ENCODE peak calls at places on chromosome 7, in ten cellular contexts. One of them, this sample, is unnamed.

GRCh38 chr7:74063646-74064045 is 20.0 kb upstream of the LIMK1 start:
- DNase-seq in HL-60: no peak
- DNase-seq in thoracic aorta: no peak
- DNase-seq in body of pancreas: no peak
- DNase-seq in right lobe of liver: peak
- DNase-seq in PC-9: no peak
- DNase-seq in hepatocyte: no peak
- DNase-seq in uterus: no peak
- DNase-seq in neural progenitor cell: no peak
- DNase-seq in IMR-90: no peak
- DNase-seq in this sample: no peak

GRCh38 chr7:33059635-33060034 is 2.9 kb downstream of the NT5C3A start:
- DNase-seq in HL-60: no peak
- DNase-seq in thoracic aorta: no peak
- DNase-seq in body of pancreas: no peak
- DNase-seq in right lobe of liver: no peak
- DNase-seq in PC-9: no peak
- DNase-seq in hepatocyte: no peak
- DNase-seq in uterus: no peak
- DNase-seq in neural progenitor cell: no peak
- DNase-seq in IMR-90: no peak
- DNase-seq in this sample: no peak

GRCh38 chr7:36719233-36719632 is 5.1 kb downstream of the AOAH start:
- DNase-seq in HL-60: no peak
- DNase-seq in thoracic aorta: no peak
- DNase-seq in body of pancreas: no peak
- DNase-seq in right lobe of liver: no peak
- DNase-seq in PC-9: no peak
- DNase-seq in hepatocyte: no peak
- DNase-seq in uterus: no peak
- DNase-seq in neural progenitor cell: no peak
- DNase-seq in IMR-90: no peak
- DNase-seq in this sample: no peak

GRCh38 chr7:130943336-130943901 is 209.4 kb upstream of the KLF14 start:
- DNase-seq in HL-60: no peak
- DNase-seq in thoracic aorta: no peak
- DNase-seq in body of pancreas: no peak
- DNase-seq in right lobe of liver: no peak
- DNase-seq in PC-9: no peak
- DNase-seq in hepatocyte: no peak
- DNase-seq in uterus: no peak
- DNase-seq in neural progenitor cell: no peak
- DNase-seq in IMR-90: peak
- DNase-seq in this sample: no peak

GRCh38 chr7:129784783-129785456 is 167.8 kb downstream of the UBE2H start:
- DNase-seq in HL-60: no peak
- DNase-seq in thoracic aorta: no peak
- DNase-seq in body of pancreas: peak
- DNase-seq in right lobe of liver: peak
- DNase-seq in PC-9: no peak
- DNase-seq in hepatocyte: no peak
- DNase-seq in uterus: no peak
- DNase-seq in neural progenitor cell: peak
- DNase-seq in IMR-90: no peak
- DNase-seq in this sample: no peak

GRCh38 chr7:6433814-6434630 is 13.7 kb downstream of the DAGLB start:
- DNase-seq in HL-60: no peak
- DNase-seq in thoracic aorta: no peak
- DNase-seq in body of pancreas: no peak
- DNase-seq in right lobe of liver: no peak
- DNase-seq in PC-9: no peak
- DNase-seq in hepatocyte: no peak
- DNase-seq in uterus: no peak
- DNase-seq in neural progenitor cell: no peak
- DNase-seq in IMR-90: no peak
- DNase-seq in this sample: no peak

GRCh38 chr7:137501561-137501960 is 158.0 kb upstream of the PTN start:
- DNase-seq in HL-60: no peak
- DNase-seq in thoracic aorta: no peak
- DNase-seq in body of pancreas: no peak
- DNase-seq in right lobe of liver: no peak
- DNase-seq in PC-9: no peak
- DNase-seq in hepatocyte: no peak
- DNase-seq in uterus: no peak
- DNase-seq in neural progenitor cell: no peak
- DNase-seq in IMR-90: no peak
- DNase-seq in this sample: no peak

GRCh38 chr7:43522406-43523156 is 60.3 kb upstream of the STK17A start:
- DNase-seq in HL-60: no peak
- DNase-seq in thoracic aorta: no peak
- DNase-seq in body of pancreas: no peak
- DNase-seq in right lobe of liver: no peak
- DNase-seq in PC-9: no peak
- DNase-seq in hepatocyte: no peak
- DNase-seq in uterus: no peak
- DNase-seq in neural progenitor cell: no peak
- DNase-seq in IMR-90: peak
- DNase-seq in this sample: no peak

GRCh38 chr7:24050991-24051529 is 232.9 kb upstream of the NPY start:
- DNase-seq in HL-60: no peak
- DNase-seq in thoracic aorta: no peak
- DNase-seq in body of pancreas: no peak
- DNase-seq in right lobe of liver: no peak
- DNase-seq in PC-9: no peak
- DNase-seq in hepatocyte: no peak
- DNase-seq in uterus: no peak
- DNase-seq in neural progenitor cell: no peak
- DNase-seq in IMR-90: no peak
- DNase-seq in this sample: no peak

GRCh38 chr7:16652888-16653287 is 6.9 kb downstream of the BZW2 start:
- DNase-seq in HL-60: no peak
- DNase-seq in thoracic aorta: no peak
- DNase-seq in body of pancreas: peak
- DNase-seq in right lobe of liver: no peak
- DNase-seq in PC-9: peak
- DNase-seq in hepatocyte: no peak
- DNase-seq in uterus: no peak
- DNase-seq in neural progenitor cell: no peak
- DNase-seq in IMR-90: no peak
- DNase-seq in this sample: no peak

GRCh38 chr7:44498230-44498954 is 7.9 kb upstream of the NUDCD3 start:
- DNase-seq in HL-60: no peak
- DNase-seq in thoracic aorta: no peak
- DNase-seq in body of pancreas: no peak
- DNase-seq in right lobe of liver: no peak
- DNase-seq in PC-9: no peak
- DNase-seq in hepatocyte: no peak
- DNase-seq in uterus: no peak
- DNase-seq in neural progenitor cell: no peak
- DNase-seq in IMR-90: no peak
- DNase-seq in this sample: no peak

GRCh38 chr7:73885975-73886798 is 25.2 kb downstream of the TMEM270 start:
- DNase-seq in HL-60: no peak
- DNase-seq in thoracic aorta: no peak
- DNase-seq in body of pancreas: peak
- DNase-seq in right lobe of liver: no peak
- DNase-seq in PC-9: no peak
- DNase-seq in hepatocyte: peak
- DNase-seq in uterus: peak
- DNase-seq in neural progenitor cell: peak
- DNase-seq in IMR-90: peak
- DNase-seq in this sample: no peak

GRCh38 chr7:15015545-15016314 is 113.2 kb upstream of the DGKB start:
- DNase-seq in HL-60: no peak
- DNase-seq in thoracic aorta: no peak
- DNase-seq in body of pancreas: peak
- DNase-seq in right lobe of liver: no peak
- DNase-seq in PC-9: peak
- DNase-seq in hepatocyte: peak
- DNase-seq in uterus: peak
- DNase-seq in neural progenitor cell: peak
- DNase-seq in IMR-90: peak
- DNase-seq in this sample: no peak

GRCh38 chr7:95843286-95843685 is 70.9 kb downstream of the DYNC1I1 start:
- DNase-seq in HL-60: no peak
- DNase-seq in thoracic aorta: no peak
- DNase-seq in body of pancreas: no peak
- DNase-seq in right lobe of liver: no peak
- DNase-seq in PC-9: no peak
- DNase-seq in hepatocyte: no peak
- DNase-seq in uterus: no peak
- DNase-seq in neural progenitor cell: peak
- DNase-seq in IMR-90: no peak
- DNase-seq in this sample: no peak

GRCh38 chr7:30062587-30062986 is 34.4 kb downstream of the PLEKHA8 start:
- DNase-seq in HL-60: no peak
- DNase-seq in thoracic aorta: no peak
- DNase-seq in body of pancreas: no peak
- DNase-seq in right lobe of liver: no peak
- DNase-seq in PC-9: no peak
- DNase-seq in hepatocyte: peak
- DNase-seq in uterus: no peak
- DNase-seq in neural progenitor cell: peak
- DNase-seq in IMR-90: peak
- DNase-seq in this sample: no peak

GRCh38 chr7:19113001-19113349 is 4.5 kb downstream of the TWIST1 start:
- DNase-seq in HL-60: no peak
- DNase-seq in thoracic aorta: no peak
- DNase-seq in body of pancreas: no peak
- DNase-seq in right lobe of liver: no peak
- DNase-seq in PC-9: no peak
- DNase-seq in hepatocyte: no peak
- DNase-seq in uterus: no peak
- DNase-seq in neural progenitor cell: no peak
- DNase-seq in IMR-90: no peak
- DNase-seq in this sample: no peak

GRCh38 chr7:33250421-33250827 is 121.1 kb downstream of the BBS9 start:
- DNase-seq in HL-60: no peak
- DNase-seq in thoracic aorta: no peak
- DNase-seq in body of pancreas: no peak
- DNase-seq in right lobe of liver: no peak
- DNase-seq in PC-9: no peak
- DNase-seq in hepatocyte: no peak
- DNase-seq in uterus: no peak
- DNase-seq in neural progenitor cell: no peak
- DNase-seq in IMR-90: peak
- DNase-seq in this sample: no peak

GRCh38 chr7:191105-192034 is 1.0 kb upstream of the FAM20C start:
- DNase-seq in HL-60: peak
- DNase-seq in thoracic aorta: peak
- DNase-seq in body of pancreas: peak
- DNase-seq in right lobe of liver: no peak
- DNase-seq in PC-9: no peak
- DNase-seq in hepatocyte: peak
- DNase-seq in uterus: peak
- DNase-seq in neural progenitor cell: peak
- DNase-seq in IMR-90: peak
- DNase-seq in this sample: no peak

GRCh38 chr7:116715087-116715486 is 43.1 kb downstream of the MET start:
- DNase-seq in HL-60: no peak
- DNase-seq in thoracic aorta: no peak
- DNase-seq in body of pancreas: no peak
- DNase-seq in right lobe of liver: no peak
- DNase-seq in PC-9: no peak
- DNase-seq in hepatocyte: no peak
- DNase-seq in uterus: no peak
- DNase-seq in neural progenitor cell: no peak
- DNase-seq in IMR-90: peak
- DNase-seq in this sample: no peak

GRCh38 chr7:140640060-140640611 is 477 bp downstream of the DENND2A start:
- DNase-seq in HL-60: no peak
- DNase-seq in thoracic aorta: no peak
- DNase-seq in body of pancreas: peak
- DNase-seq in right lobe of liver: peak
- DNase-seq in PC-9: no peak
- DNase-seq in hepatocyte: peak
- DNase-seq in uterus: peak
- DNase-seq in neural progenitor cell: peak
- DNase-seq in IMR-90: peak
- DNase-seq in this sample: no peak
- H3K27ac ChIP-seq in HL-60: no peak
- H3K27ac ChIP-seq in thoracic aorta: no peak
- H3K27ac ChIP-seq in body of pancreas: no peak
- H3K27ac ChIP-seq in right lobe of liver: peak
- H3K27ac ChIP-seq in PC-9: no peak
- H3K27ac ChIP-seq in hepatocyte: peak
- H3K27ac ChIP-seq in uterus: peak
- H3K27ac ChIP-seq in neural progenitor cell: no peak
- H3K27ac ChIP-seq in IMR-90: peak
- H3K27ac ChIP-seq in this sample: peak

GRCh38 chr7:158847451-158847866 is 8.9 kb upstream of the DYNC2I1 start:
- DNase-seq in HL-60: no peak
- DNase-seq in thoracic aorta: no peak
- DNase-seq in body of pancreas: no peak
- DNase-seq in right lobe of liver: no peak
- DNase-seq in PC-9: no peak
- DNase-seq in hepatocyte: no peak
- DNase-seq in uterus: no peak
- DNase-seq in neural progenitor cell: no peak
- DNase-seq in IMR-90: no peak
- DNase-seq in this sample: no peak
- H3K4me3 ChIP-seq in HL-60: no peak
- H3K4me3 ChIP-seq in thoracic aorta: peak
- H3K4me3 ChIP-seq in body of pancreas: no peak
- H3K4me3 ChIP-seq in right lobe of liver: no peak
- H3K4me3 ChIP-seq in PC-9: no peak
- H3K4me3 ChIP-seq in hepatocyte: no peak
- H3K4me3 ChIP-seq in uterus: no peak
- H3K4me3 ChIP-seq in neural progenitor cell: no peak
- H3K4me3 ChIP-seq in IMR-90: no peak
- H3K4me3 ChIP-seq in this sample: peak

GRCh38 chr7:100629117-100629711 is 12.1 kb downstream of the TFR2 start:
- DNase-seq in HL-60: no peak
- DNase-seq in thoracic aorta: no peak
- DNase-seq in body of pancreas: peak
- DNase-seq in right lobe of liver: no peak
- DNase-seq in PC-9: peak
- DNase-seq in hepatocyte: no peak
- DNase-seq in uterus: no peak
- DNase-seq in neural progenitor cell: peak
- DNase-seq in IMR-90: no peak
- DNase-seq in this sample: no peak
- TF ChIP-seq CTCF in HL-60: no peak
- TF ChIP-seq CTCF in thoracic aorta: no peak
- TF ChIP-seq CTCF in body of pancreas: peak
- TF ChIP-seq CTCF in right lobe of liver: no peak
- TF ChIP-seq CTCF in PC-9: peak
- TF ChIP-seq CTCF in hepatocyte: no peak
- TF ChIP-seq CTCF in uterus: no peak
- TF ChIP-seq CTCF in neural progenitor cell: peak
- TF ChIP-seq CTCF in IMR-90: peak
- TF ChIP-seq CTCF in this sample: no peak

DNA sequence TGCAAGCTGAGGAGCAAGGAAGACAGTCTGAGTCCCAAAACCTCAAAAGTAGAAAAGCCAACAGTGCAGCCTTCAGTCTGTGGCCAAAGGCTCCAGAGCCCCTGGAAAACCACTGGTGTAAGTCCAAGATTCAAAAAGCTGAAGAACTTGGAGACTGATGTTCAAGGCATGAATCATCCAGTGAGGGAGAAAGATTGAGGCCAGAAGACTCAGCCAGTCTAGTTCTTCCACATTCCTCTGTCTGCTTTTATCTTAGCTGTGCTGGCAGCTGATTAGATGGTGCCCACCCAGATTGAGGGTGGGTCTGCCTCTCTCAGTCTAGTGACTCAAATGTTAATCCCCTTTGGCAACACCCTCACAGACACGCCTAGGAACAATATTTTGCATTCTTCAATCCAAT is 20.1 kb upstream of the MDFIC start:
- DNase-seq in HL-60: no peak
- DNase-seq in thoracic aorta: no peak
- DNase-seq in body of pancreas: no peak
- DNase-seq in right lobe of liver: no peak
- DNase-seq in PC-9: peak
- DNase-seq in hepatocyte: peak
- DNase-seq in uterus: no peak
- DNase-seq in neural progenitor cell: no peak
- DNase-seq in IMR-90: peak
- DNase-seq in this sample: no peak
- H3K27ac ChIP-seq in HL-60: no peak
- H3K27ac ChIP-seq in thoracic aorta: no peak
- H3K27ac ChIP-seq in body of pancreas: no peak
- H3K27ac ChIP-seq in right lobe of liver: no peak
- H3K27ac ChIP-seq in PC-9: peak
- H3K27ac ChIP-seq in hepatocyte: no peak
- H3K27ac ChIP-seq in uterus: no peak
- H3K27ac ChIP-seq in neural progenitor cell: no peak
- H3K27ac ChIP-seq in IMR-90: no peak
- H3K27ac ChIP-seq in this sample: no peak